ENCODE peak calls at places on chromosomes 3 and 15, in four cellular contexts. One of them, this sample, is unnamed.

GRCh38 chr15:90862964-90863721 is 5.2 kb upstream of the FURIN start:
- DNase-seq in MM.1S: no peak
- DNase-seq in ovary: no peak
- DNase-seq in tibial nerve: no peak
- DNase-seq in this sample: peak; percentile 57

GRCh38 chr3:154862265-154862664 is 217.9 kb upstream of the MME start:
- DNase-seq in tibial nerve: no peak
- DNase-seq in MM.1S: peak; percentile 81
- DNase-seq in ovary: no peak
- DNase-seq in this sample: no peak

GRCh38 chr3:187740446-187741399 is 4.5 kb downstream of the BCL6 start:
- DNase-seq in tibial nerve: peak; percentile 60
- DNase-seq in MM.1S: peak; percentile 52
- DNase-seq in ovary: peak; percentile 75
- DNase-seq in this sample: peak; percentile 78

GRCh38 chr3:127072971-127073851 is 90.3 kb downstream of the PLXNA1 start:
- DNase-seq in MM.1S: no peak
- DNase-seq in ovary: no peak
- DNase-seq in tibial nerve: no peak
- DNase-seq in this sample: no peak

GRCh38 chr3:172634948-172635347 is 75.9 kb downstream of the NCEH1 start:
- DNase-seq in ovary: no peak
- DNase-seq in MM.1S: no peak
- DNase-seq in tibial nerve: no peak
- DNase-seq in this sample: no peak

GRCh38 chr3:160401301-160402095 is 2.0 kb downstream of the SMC4 start:
- DNase-seq in ovary: no peak
- DNase-seq in tibial nerve: no peak
- DNase-seq in MM.1S: peak; percentile 71
- DNase-seq in this sample: peak; percentile 91

GRCh38 chr3:187293977-187294376 is 2.4 kb upstream of the MASP1 start:
- DNase-seq in MM.1S: no peak
- DNase-seq in ovary: no peak
- DNase-seq in tibial nerve: no peak
- DNase-seq in this sample: no peak

GRCh38 chr3:53195602-53196574 is 34.9 kb downstream of the PRKCD start:
- DNase-seq in MM.1S: peak; percentile 72
- DNase-seq in tibial nerve: no peak
- DNase-seq in ovary: peak; percentile 45
- DNase-seq in this sample: peak; percentile 74

GRCh38 chr3:56952846-56953245 is 107.6 kb upstream of the SPATA12 start:
- DNase-seq in MM.1S: no peak
- DNase-seq in ovary: no peak
- DNase-seq in tibial nerve: no peak
- DNase-seq in this sample: no peak

GRCh38 chr3:34263014-34263714 is 464.7 kb downstream of the PDCD6IP start:
- DNase-seq in tibial nerve: no peak
- DNase-seq in MM.1S: no peak
- DNase-seq in ovary: no peak
- DNase-seq in this sample: peak; percentile 17

GRCh38 chr3:148077318-148077923 is 620.3 kb upstream of the AGTR1 start:
- DNase-seq in tibial nerve: no peak
- DNase-seq in ovary: no peak
- DNase-seq in MM.1S: peak; percentile 50
- DNase-seq in this sample: peak; percentile 39

GRCh38 chr3:171851685-171852084 is 8.5 kb downstream of the TMEM212 start:
- DNase-seq in tibial nerve: no peak
- DNase-seq in ovary: no peak
- DNase-seq in MM.1S: no peak
- DNase-seq in this sample: peak; percentile 66

GRCh38 chr3:35739964-35740527 is 100.7 kb downstream of the ARPP21 start:
- DNase-seq in MM.1S: no peak
- DNase-seq in tibial nerve: no peak
- DNase-seq in ovary: no peak
- DNase-seq in this sample: no peak

GRCh38 chr3:195907730-195908438 is 467 bp downstream of the TNK2 start:
- DNase-seq in MM.1S: peak; percentile 81
- DNase-seq in ovary: no peak
- DNase-seq in tibial nerve: no peak
- DNase-seq in this sample: peak; percentile 63

GRCh38 chr3:189233225-189233858 is 61.6 kb downstream of the TPRG1 start:
- DNase-seq in tibial nerve: peak; percentile 36
- DNase-seq in ovary: peak; percentile 27
- DNase-seq in MM.1S: peak; percentile 21
- DNase-seq in this sample: peak; percentile 69

GRCh38 chr3:43910750-43911149 is 220.0 kb downstream of the ABHD5 start:
- DNase-seq in tibial nerve: no peak
- DNase-seq in ovary: no peak
- DNase-seq in MM.1S: no peak
- DNase-seq in this sample: no peak

GRCh38 chr3:65854606-65855304 is 184.0 kb downstream of the MAGI1 start:
- DNase-seq in MM.1S: no peak
- DNase-seq in tibial nerve: no peak
- DNase-seq in ovary: no peak
- DNase-seq in this sample: no peak

GRCh38 chr3:112739252-112739945 is 98.5 kb upstream of the CCDC80 start:
- DNase-seq in ovary: no peak
- DNase-seq in tibial nerve: no peak
- DNase-seq in MM.1S: no peak
- DNase-seq in this sample: no peak

GRCh38 chr15:68447976-68448755 is 16.2 kb upstream of the ITGA11 start:
- DNase-seq in ovary: no peak
- DNase-seq in tibial nerve: no peak
- DNase-seq in MM.1S: no peak
- DNase-seq in this sample: no peak

GRCh38 chr15:65762914-65763787 is 28.9 kb downstream of the DENND4A start:
- DNase-seq in ovary: no peak
- DNase-seq in tibial nerve: no peak
- DNase-seq in MM.1S: no peak
- DNase-seq in this sample: no peak

GRCh38 chr3:17741621-17742091 is 775 bp downstream of the TBC1D5 start:
- DNase-seq in ovary: no peak
- DNase-seq in MM.1S: no peak
- DNase-seq in tibial nerve: no peak
- DNase-seq in this sample: no peak

GRCh38 chr3:49674491-49674983 is 386 bp downstream of the APEH start:
- DNase-seq in MM.1S: no peak
- DNase-seq in tibial nerve: no peak
- DNase-seq in ovary: no peak
- DNase-seq in this sample: peak; percentile 25

GRCh38 chr3:71521021-71521352 is 62.5 kb downstream of the FOXP1 start:
- DNase-seq in ovary: no peak
- DNase-seq in MM.1S: no peak
- DNase-seq in tibial nerve: no peak
- DNase-seq in this sample: no peak

GRCh38 chr15:82648257-82649103 is 1.3 kb upstream of the CPEB1 start:
- DNase-seq in MM.1S: no peak
- DNase-seq in ovary: peak; percentile 18
- DNase-seq in tibial nerve: no peak
- DNase-seq in this sample: peak; percentile 14

GRCh38 chr15:62449638-62450037 is 284.6 kb upstream of the C2CD4B start:
- DNase-seq in tibial nerve: no peak
- DNase-seq in ovary: no peak
- DNase-seq in MM.1S: no peak
- DNase-seq in this sample: no peak

GRCh38 chr15:100808691-100809090 is 70.9 kb upstream of the ALDH1A3 start:
- DNase-seq in tibial nerve: no peak
- DNase-seq in ovary: no peak
- DNase-seq in MM.1S: no peak
- DNase-seq in this sample: no peak

GRCh38 chr3:98529856-98530459 is 1.8 kb upstream of the GPR15 start:
- DNase-seq in ovary: no peak
- DNase-seq in tibial nerve: no peak
- DNase-seq in MM.1S: no peak
- DNase-seq in this sample: no peak

GRCh38 chr3:69079269-69080159 is 651 bp downstream of the UBA3 start:
- DNase-seq in MM.1S: no peak
- DNase-seq in tibial nerve: no peak
- DNase-seq in ovary: no peak
- DNase-seq in this sample: peak; percentile 43

DNA sequence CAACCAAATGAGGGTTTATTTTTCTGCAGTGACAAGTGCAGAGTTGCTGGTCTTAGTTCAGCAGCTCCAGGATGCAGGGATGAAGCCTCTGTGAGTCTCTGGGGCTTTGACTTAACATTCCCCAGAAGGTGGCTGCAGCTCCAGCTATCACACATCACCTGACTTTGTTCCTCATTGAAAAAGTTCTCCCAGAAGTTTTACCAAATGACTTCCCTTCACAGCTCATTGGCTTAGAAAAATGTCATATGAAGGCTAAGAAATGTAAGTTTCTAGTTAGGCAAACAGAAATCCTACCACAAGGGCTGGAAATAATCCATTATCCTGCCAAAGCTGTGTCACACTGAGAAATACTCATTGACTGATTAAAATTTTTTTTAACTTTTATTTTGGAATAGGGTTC is 184.9 kb downstream of the MINAR1 start:
- DNase-seq in ovary: no peak
- DNase-seq in tibial nerve: no peak
- DNase-seq in MM.1S: no peak
- DNase-seq in this sample: no peak
- H3K27me3 ChIP-seq in ovary: no peaks in the 10 kb centered on the region
- H3K27me3 ChIP-seq in tibial nerve: no peaks in the 10 kb centered on the region
- H3K27me3 ChIP-seq in MM.1S: no peaks in the 10 kb centered on the region
- H3K27me3 ChIP-seq in this sample: no peaks in the 10 kb centered on the region

DNA sequence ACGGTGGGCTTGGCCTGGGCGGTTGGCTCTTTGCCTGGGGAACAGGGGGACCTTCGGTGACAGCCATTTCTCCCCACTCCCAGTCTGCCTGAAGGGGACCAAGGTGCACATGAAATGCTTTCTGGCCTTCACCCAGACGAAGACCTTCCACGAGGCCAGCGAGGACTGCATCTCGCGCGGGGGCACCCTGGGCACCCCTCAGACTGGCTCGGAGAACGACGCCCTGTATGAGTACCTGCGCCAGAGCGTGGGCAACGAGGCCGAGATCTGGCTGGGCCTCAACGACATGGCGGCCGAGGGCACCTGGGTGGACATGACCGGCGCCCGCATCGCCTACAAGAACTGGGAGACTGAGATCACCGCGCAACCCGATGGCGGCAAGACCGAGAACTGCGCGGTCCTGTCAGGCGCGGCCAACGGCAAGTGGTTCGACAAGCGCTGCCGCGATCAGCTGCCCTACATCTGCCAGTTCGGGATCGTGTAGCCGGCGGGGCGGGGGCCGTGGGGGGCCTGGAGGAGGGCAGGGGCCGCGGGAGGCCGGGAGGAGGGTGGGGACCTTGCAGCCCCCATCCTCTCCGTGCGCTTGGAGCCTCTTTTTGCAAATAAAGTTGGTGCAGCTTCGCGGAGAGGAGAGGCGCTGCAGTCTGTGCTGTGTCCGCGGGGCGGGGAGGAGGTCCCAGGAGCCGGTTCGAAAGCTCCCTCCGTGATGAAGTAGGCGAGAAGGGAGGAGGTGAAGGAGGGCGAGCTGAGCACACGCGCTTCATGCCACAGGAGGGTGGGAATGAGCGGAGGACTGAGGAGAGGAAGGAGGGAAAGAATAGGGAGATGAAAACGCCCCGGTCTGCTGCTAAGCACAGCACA is 9.6 kb downstream of the CLEC3B start:
- DNase-seq in ovary: peak; percentile 49
- DNase-seq in MM.1S: no peak
- DNase-seq in tibial nerve: no peak
- DNase-seq in this sample: peak; percentile 46
- H3K4me3 ChIP-seq in ovary: peak overlapping the region; percentile 41
- H3K4me3 ChIP-seq in MM.1S: peak overlapping the region; percentile 39
- H3K4me3 ChIP-seq in tibial nerve: peak overlapping the region; percentile 30
- H3K4me3 ChIP-seq in this sample: peak overlapping the region; percentile 20

GRCh38 chr15:78623786-78624497 is 3.1 kb upstream of the CHRNA3 start:
- DNase-seq in tibial nerve: no peak
- DNase-seq in MM.1S: no peak
- DNase-seq in ovary: no peak
- DNase-seq in this sample: no peak
- H3K27me3 ChIP-seq in tibial nerve: peaks cover 71% of the 10 kb centered on the region
- H3K27me3 ChIP-seq in MM.1S: peaks cover 21% of the 10 kb centered on the region
- H3K27me3 ChIP-seq in ovary: no peaks in the 10 kb centered on the region
- H3K27me3 ChIP-seq in this sample: peaks cover 33% of the 10 kb centered on the region

GRCh38 chr3:39148116-39149058 is 5.0 kb downstream of the CSRNP1 start:
- DNase-seq in MM.1S: peak; percentile 41
- DNase-seq in ovary: no peak
- DNase-seq in tibial nerve: no peak
- DNase-seq in this sample: peak; percentile 54
- H3K4me3 ChIP-seq in MM.1S: peak overlapping the region; percentile 31
- H3K4me3 ChIP-seq in ovary: no peak overlapping the region
- H3K4me3 ChIP-seq in tibial nerve: no peak overlapping the region
- H3K4me3 ChIP-seq in this sample: no peak overlapping the region

GRCh38 chr15:29822100-29822684 is at the start of gene TJP1:
- DNase-seq in tibial nerve: peak; percentile 69
- DNase-seq in ovary: peak; percentile 78
- DNase-seq in MM.1S: peak; percentile 47
- DNase-seq in this sample: peak; percentile 86

GRCh38 chr15:29818141-29818540 is 4.1 kb downstream of the TJP1 start:
- DNase-seq in tibial nerve: no peak
- DNase-seq in MM.1S: no peak
- DNase-seq in ovary: no peak
- DNase-seq in this sample: no peak

GRCh38 chr15:29820802-29821160 is 1.5 kb downstream of the TJP1 start:
- DNase-seq in MM.1S: no peak
- DNase-seq in tibial nerve: no peak
- DNase-seq in ovary: no peak
- DNase-seq in this sample: no peak

GRCh38 chr15:29821416-29822099 is 710 bp downstream of the TJP1 start:
- DNase-seq in MM.1S: peak; percentile 84
- DNase-seq in tibial nerve: peak; percentile 41
- DNase-seq in ovary: peak; percentile 63
- DNase-seq in this sample: peak; percentile 74

DNA sequence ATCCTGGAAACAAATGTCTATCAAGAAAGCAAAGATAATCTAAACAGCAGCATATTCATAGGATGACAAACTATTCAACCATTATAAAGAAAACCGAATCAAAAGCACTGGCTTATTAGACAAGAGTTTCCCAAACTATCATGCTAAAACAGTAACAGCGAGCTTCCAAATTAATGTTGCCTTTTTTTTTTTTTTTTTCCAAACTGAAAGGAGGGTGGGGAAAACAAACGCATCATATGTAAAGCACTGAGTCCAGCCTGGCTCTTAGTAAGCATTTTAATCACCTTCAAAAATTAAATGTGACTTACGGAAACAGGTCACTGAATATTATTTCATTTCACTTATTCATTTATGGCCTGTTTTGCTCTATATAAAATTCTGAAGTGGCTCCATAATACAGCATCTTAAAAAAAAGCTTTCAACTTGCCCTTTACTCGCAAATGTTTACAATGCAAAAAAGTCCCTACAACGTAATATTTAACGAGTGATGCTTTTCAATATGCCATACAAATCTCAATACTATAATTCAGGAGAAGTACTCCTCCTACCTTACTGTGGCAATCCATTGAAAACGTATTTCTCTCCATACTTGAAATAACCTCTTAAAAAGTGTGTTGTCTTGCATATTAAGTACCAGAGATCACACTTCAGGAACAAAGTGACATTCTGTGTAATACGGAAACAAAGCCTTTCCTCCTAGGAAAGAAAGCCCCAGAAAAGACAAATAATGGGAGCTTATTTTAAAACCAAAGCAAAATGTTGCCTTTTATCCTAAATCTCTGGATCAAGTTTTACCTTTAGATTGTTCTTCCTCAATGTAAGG is 2.1 kb downstream of the TJP1 start:
- DNase-seq in ovary: no peak
- DNase-seq in tibial nerve: no peak
- DNase-seq in MM.1S: no peak
- DNase-seq in this sample: no peak
- H3K27me3 ChIP-seq in ovary: no peaks in the 10 kb centered on the region
- H3K27me3 ChIP-seq in tibial nerve: no peaks in the 10 kb centered on the region
- H3K27me3 ChIP-seq in MM.1S: peaks cover 47% of the 10 kb centered on the region
- H3K27me3 ChIP-seq in this sample: no peaks in the 10 kb centered on the region

This sample was measured in cardiac muscle cell.